ENCODE peak calls at places on chromosomes 6 and 20, in seven cellular contexts. D, X, B, I, K, C and Q are unnamed samples.

GRCh38 chr6:40160826-40161225 is 226.6 kb upstream of the MOCS1 start:
- DNase-seq in B (no peak), D (peak), K (no peak), X (no peak), I (no peak), C (no peak), Q (no peak)

GRCh38 chr6:30782425-30783014 is 38.2 kb upstream of the IER3 start:
- DNase-seq in I (no peak), B (no peak), C (no peak), D (peak), K (no peak), X (peak), Q (no peak)

GRCh38 chr6:2185056-2185455 is 60.3 kb downstream of the GMDS start:
- DNase-seq in X (no peak), C (no peak), K (no peak), D (no peak), B (no peak), I (no peak), Q (no peak)

GRCh38 chr6:108544586-108544985 is 16.1 kb upstream of the FOXO3 start:
- DNase-seq in B (no peak), X (no peak), K (no peak), C (no peak), D (no peak), I (no peak), Q (no peak)

GRCh38 chr20:6074145-6074561 is 20.3 kb upstream of the LRRN4 start:
- DNase-seq in C (no peak), B (peak), X (no peak), D (no peak), K (no peak), I (no peak), Q (no peak)

GRCh38 chr20:35618372-35619131 is 2.9 kb downstream of the SPAG4 start:
- DNase-seq in K (peak), B (peak), C (no peak), X (peak), I (no peak), D (peak), Q (no peak)

GRCh38 chr20:7375905-7376304 is 564.4 kb downstream of the HAO1 start:
- DNase-seq in K (no peak), C (no peak), B (no peak), X (peak), I (no peak), D (no peak), Q (no peak)

GRCh38 chr6:158938220-158938619 is 61.8 kb downstream of the RSPH3 start:
- DNase-seq in X (no peak), I (no peak), K (no peak), B (no peak), C (no peak), D (no peak), Q (no peak)

GRCh38 chr6:147204843-147205311 is 660 bp downstream of the STXBP5 start:
- DNase-seq in B (no peak), C (no peak), X (peak), D (peak), K (no peak), I (no peak), Q (no peak)

GRCh38 chr20:6041808-6042265 is 12.0 kb downstream of the LRRN4 start:
- DNase-seq in B (no peak), I (no peak), K (no peak), C (no peak), X (no peak), D (no peak), Q (no peak)

GRCh38 chr20:891121-892080 is 24.7 kb downstream of the ANGPT4 start:
- DNase-seq in B (no peak), K (no peak), I (peak), X (no peak), C (no peak), D (peak), Q (no peak)

GRCh38 chr20:8608470-8608869 is 460.4 kb upstream of the PLCB4 start:
- DNase-seq in K (no peak), C (no peak), X (no peak), I (no peak), B (no peak), D (no peak), Q (no peak)

GRCh38 chr6:35209081-35209480 is 4.7 kb upstream of the SCUBE3 start:
- DNase-seq in K (no peak), I (no peak), D (no peak), X (no peak), C (no peak), B (no peak), Q (no peak)

GRCh38 chr6:46655803-46656202 is 3.0 kb downstream of the SLC25A27 start:
- DNase-seq in X (no peak), B (peak), D (no peak), I (no peak), C (no peak), K (no peak), Q (no peak)

GRCh38 chr6:3523288-3523670 is 66.4 kb upstream of the SLC22A23 start:
- DNase-seq in K (no peak), X (no peak), D (no peak), I (no peak), C (no peak), B (no peak), Q (no peak)

GRCh38 chr20:44886828-44887227 is 1.3 kb downstream of the YWHAB start:
- DNase-seq in I (no peak), K (no peak), D (no peak), B (no peak), X (no peak), C (no peak), Q (no peak)

GRCh38 chr6:155883741-155884140 is 428.1 kb upstream of the NOX3 start:
- DNase-seq in D (no peak), K (no peak), X (no peak), C (no peak), I (no peak), B (no peak), Q (no peak)

GRCh38 chr20:8661229-8662023 is 407.5 kb upstream of the PLCB4 start:
- DNase-seq in C (no peak), I (no peak), K (no peak), D (no peak), X (no peak), B (no peak), Q (no peak)

GRCh38 chr6:112017760-112018537 is 36.0 kb upstream of the CCN6 start:
- DNase-seq in I (no peak), B (no peak), C (no peak), X (no peak), K (no peak), D (no peak), Q (no peak)

GRCh38 chr20:51043811-51044210 is 20.9 kb upstream of the KCNG1 start:
- DNase-seq in K (no peak), X (no peak), I (no peak), C (no peak), B (no peak), D (peak), Q (no peak)

GRCh38 chr20:51042064-51042463 is 19.2 kb upstream of the KCNG1 start:
- DNase-seq in C (no peak), K (no peak), D (peak), X (no peak), B (no peak), I (no peak), Q (no peak)

GRCh38 chr20:51046021-51046985 is 23.4 kb upstream of the KCNG1 start:
- DNase-seq in K (no peak), I (no peak), X (no peak), B (no peak), C (no peak), D (no peak), Q (no peak)

GRCh38 chr20:51044796-51045195 is 21.9 kb upstream of the KCNG1 start:
- DNase-seq in K (no peak), I (no peak), D (no peak), B (no peak), C (no peak), X (no peak), Q (no peak)

DNA sequence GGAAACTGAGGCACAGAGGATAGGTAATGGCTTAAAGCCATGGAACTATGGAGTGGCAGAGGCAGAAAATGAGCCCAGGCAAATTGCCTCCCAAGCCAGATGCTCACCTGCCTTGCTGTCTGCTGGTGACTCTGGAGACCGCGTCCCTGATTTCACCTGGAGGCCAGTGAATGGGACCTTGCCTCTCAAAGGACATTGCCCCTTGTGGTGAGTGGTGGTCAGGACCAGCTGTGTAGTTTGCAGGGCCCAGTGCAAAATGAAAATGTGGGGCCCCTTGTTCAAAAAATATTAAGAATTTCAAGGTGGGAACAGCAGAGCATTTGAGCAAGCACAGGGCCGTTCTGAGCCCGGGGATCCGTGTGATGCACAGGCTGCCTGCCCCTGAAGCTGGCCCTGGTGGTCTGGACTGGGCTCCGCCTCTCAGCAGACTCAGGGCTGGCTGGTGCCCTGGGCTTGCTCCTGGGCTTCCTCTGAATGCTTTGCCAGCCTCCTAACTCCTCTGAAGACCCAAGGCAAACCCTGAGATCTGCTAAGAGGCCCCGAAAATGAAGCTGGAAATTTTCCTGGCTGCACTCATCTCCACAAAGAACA is 19.8 kb upstream of the KCNG1 start:
- DNase-seq in X (no peak), K (no peak), D (no peak), C (no peak), B (no peak), I (no peak), Q (no peak)
- TF ChIP-seq CTCF in X (no peak), K (no peak), D (no peak), C (no peak), B (peak), I (no peak), Q (no peak)

GRCh38 chr20:49323622-49324238 is 45.9 kb upstream of the ZNFX1 start:
- DNase-seq in X (peak), I (no peak), D (peak), K (peak), B (peak), C (peak), Q (no peak)
- TF ChIP-seq CTCF in X (peak), I (no peak), D (peak), K (peak), B (no peak), C (peak), Q (peak)

GRCh38 chr6:127547909-127548649 is 28.9 kb upstream of the C6orf58 start:
- DNase-seq in K (no peak), X (no peak), I (no peak), C (no peak), B (no peak), D (no peak), Q (no peak)

GRCh38 chr6:127550403-127550802 is 26.6 kb upstream of the C6orf58 start:
- DNase-seq in C (no peak), B (no peak), I (no peak), D (peak), X (peak), K (no peak), Q (no peak)

DNA sequence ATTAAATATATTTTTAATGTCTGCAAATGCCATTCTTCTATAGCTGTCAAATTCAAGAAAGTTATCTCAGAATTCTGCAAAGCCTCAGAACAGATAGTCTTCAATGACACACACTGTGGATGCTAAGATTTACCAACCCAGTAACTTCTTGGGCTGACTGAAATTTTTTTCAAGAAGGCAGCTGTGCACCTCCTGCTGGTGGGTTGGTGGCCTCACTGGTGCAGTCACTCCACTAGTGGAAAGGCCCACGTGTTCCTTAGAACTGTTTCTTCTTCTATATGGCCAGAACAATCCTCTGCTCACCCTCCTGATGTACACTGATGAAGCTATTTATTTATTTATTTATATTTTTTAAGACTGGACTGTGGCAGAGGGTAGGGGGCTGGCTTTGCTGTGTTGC is 28.1 kb upstream of the MTCL3 start:
- DNase-seq in K (peak), X (no peak), D (no peak), I (no peak), C (no peak), B (peak), Q (no peak)
- TF ChIP-seq CTCF in K (no peak), X (no peak), D (peak), I (peak), C (no peak), B (peak), Q (no peak)

GRCh38 chr6:95364016-95364604 is 213.2 kb upstream of the MANEA start:
- DNase-seq in C (no peak), I (no peak), K (no peak), X (peak), B (no peak), D (no peak), Q (no peak)
- TF ChIP-seq CTCF in C (no peak), I (peak), K (no peak), X (peak), B (peak), D (peak), Q (peak)

GRCh38 chr6:118963003-118963402 is 28.0 kb upstream of the MCM9 start:
- DNase-seq in I (no peak), K (no peak), X (no peak), C (no peak), B (no peak), D (no peak), Q (no peak)
- TF ChIP-seq CTCF in I (peak), K (peak), X (peak), C (peak), B (no peak), D (peak), Q (peak)

GRCh38 chr6:42136508-42137191 is 5.8 kb downstream of the C6orf132 start:
- DNase-seq in X (peak), B (peak), C (no peak), I (no peak), K (peak), D (peak), Q (no peak)
- TF ChIP-seq CTCF in X (no peak), B (peak), C (no peak), I (no peak), K (no peak), D (peak), Q (no peak)

DNA sequence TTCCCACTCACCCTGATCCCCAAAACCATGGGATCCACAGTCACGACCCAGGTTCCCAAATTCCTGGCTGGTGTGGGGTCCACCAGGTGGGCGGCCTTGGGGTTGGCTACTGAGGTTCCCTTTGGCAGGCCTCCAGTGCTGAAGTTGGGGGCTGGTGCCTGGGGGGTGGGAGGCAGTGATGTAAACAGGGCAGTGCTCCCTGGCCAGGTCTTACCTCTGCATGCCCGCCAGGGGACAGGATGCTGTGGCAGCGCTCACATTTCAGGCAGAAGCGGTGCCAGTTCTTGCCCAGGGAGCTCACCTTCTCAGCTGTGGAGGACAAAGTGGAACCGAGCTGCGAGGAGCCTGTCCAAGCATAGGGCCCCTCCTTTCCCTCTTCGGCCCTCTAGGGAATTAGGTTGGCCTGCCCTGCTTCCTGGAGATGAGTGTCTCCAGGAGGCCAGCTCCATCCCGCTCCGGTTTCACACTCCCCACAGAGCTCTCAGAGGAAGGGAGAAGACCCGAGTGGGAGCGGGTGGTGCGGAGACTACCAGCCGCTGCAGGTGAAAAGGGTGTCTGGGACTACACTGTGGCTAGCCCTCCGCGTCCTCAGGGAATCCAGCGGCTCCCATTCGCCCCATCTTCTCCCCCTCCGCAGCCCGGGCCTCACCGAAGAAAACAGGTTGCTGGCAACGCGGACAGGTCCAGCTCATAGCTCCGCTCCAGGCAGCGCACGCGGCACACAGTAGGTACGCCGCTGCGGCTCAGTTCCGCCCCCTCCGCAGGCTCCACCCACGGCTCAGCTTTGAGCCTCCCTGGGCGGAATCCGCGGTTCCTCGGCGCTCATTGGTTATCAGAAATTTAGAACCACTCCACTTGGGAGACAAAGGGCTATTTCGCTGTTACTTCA is at the start of gene CRIP3:
- DNase-seq in K (peak), X (no peak), C (peak), D (peak), I (peak), B (no peak), Q (no peak)
- TF ChIP-seq CTCF in K (peak), X (no peak), C (peak), D (peak), I (no peak), B (no peak), Q (no peak)